ENCODE peak calls at places on chromosomes 1 and 21, in five cellular contexts. Y, I, P, J and H are unnamed samples.

GRCh38 chr1:1627842-1628655 is 3.9 kb upstream of the MMP23B start:
- DNase-seq in Y (no peak), I (no peak), P (no peak), J (peak), H (no peak)

GRCh38 chr1:7609311-7609994 is 161.6 kb upstream of the VAMP3 start:
- DNase-seq in Y (no peak), I (no peak), P (no peak), J (no peak), H (peak)

GRCh38 chr1:242055921-242056320 is 57.0 kb upstream of the MAP1LC3C start:
- DNase-seq in Y (peak), I (no peak), P (no peak), J (no peak), H (no peak)

GRCh38 chr1:202302166-202302565 is 39.6 kb downstream of the UBE2T start:
- DNase-seq in Y (no peak), I (no peak), P (no peak), J (no peak), H (no peak)

GRCh38 chr1:227788279-227789041 is 27.0 kb upstream of the PRSS38 start:
- DNase-seq in Y (peak), I (peak), P (no peak), J (peak), H (peak)

GRCh38 chr1:243246916-243247315 is 8.2 kb downstream of the CEP170 start:
- DNase-seq in Y (no peak), I (no peak), P (no peak), J (no peak), H (no peak)

GRCh38 chr1:234840843-234841242 is 230.9 kb upstream of the IRF2BP2 start:
- DNase-seq in Y (no peak), I (no peak), P (no peak), J (no peak), H (no peak)

GRCh38 chr1:46613661-46614603 is 2.7 kb downstream of the MOB3C start:
- DNase-seq in Y (peak), I (no peak), P (peak), J (peak), H (peak)

GRCh38 chr1:210715072-210715471 is 386.4 kb downstream of the HHAT start:
- DNase-seq in Y (no peak), I (no peak), P (no peak), J (no peak), H (no peak)

GRCh38 chr1:201506573-201507567 is at the start of gene CSRP1:
- DNase-seq in Y (peak), I (peak), P (peak), J (peak), H (no peak)

GRCh38 chr21:25350056-25350455 is 257.2 kb downstream of the MRPL39 start:
- DNase-seq in Y (no peak), I (peak), P (no peak), J (peak), H (peak)

GRCh38 chr1:153775432-153776311 is 465 bp downstream of the SLC27A3 start:
- DNase-seq in Y (peak), I (peak), P (peak), J (peak), H (peak)

GRCh38 chr1:87329756-87330200 is 1.1 kb downstream of the LMO4 start:
- DNase-seq in Y (no peak), I (no peak), P (no peak), J (no peak), H (no peak)

GRCh38 chr1:181133441-181133951 is 45.0 kb downstream of the IER5 start:
- DNase-seq in Y (no peak), I (no peak), P (no peak), J (no peak), H (peak)

GRCh38 chr21:38883142-38883541 is 77.4 kb downstream of the ETS2 start:
- DNase-seq in Y (no peak), I (no peak), P (no peak), J (no peak), H (no peak)

GRCh38 chr1:229191066-229191674 is 79.7 kb upstream of the RAB4A start:
- DNase-seq in Y (peak), I (no peak), P (no peak), J (no peak), H (no peak)

GRCh38 chr1:204445860-204446412 is 34.3 kb upstream of the PPP1R15B start:
- DNase-seq in Y (no peak), I (peak), P (no peak), J (peak), H (peak)

GRCh38 chr1:32372149-32372756 is 9.9 kb downstream of the TSSK3 start:
- DNase-seq in Y (no peak), I (no peak), P (no peak), J (no peak), H (no peak)

GRCh38 chr21:28899744-28900143 is 92.9 kb downstream of the LTN1 start:
- DNase-seq in Y (peak), I (no peak), P (no peak), J (no peak), H (no peak)

GRCh38 chr1:119286587-119287181 is 81.9 kb upstream of the HAO2 start:
- DNase-seq in Y (peak), I (peak), P (no peak), J (no peak), H (peak)

GRCh38 chr1:150150511-150151021 is 850 bp downstream of the PLEKHO1 start:
- DNase-seq in Y (peak), I (peak), P (peak), J (no peak), H (peak)

GRCh38 chr21:24428539-24429186 is 1178.6 kb downstream of the MRPL39 start:
- DNase-seq in Y (no peak), I (no peak), P (no peak), J (no peak), H (no peak)

GRCh38 chr1:11943619-11944018 is 9.1 kb downstream of the PLOD1 start:
- DNase-seq in Y (no peak), I (no peak), P (no peak), J (no peak), H (no peak)

GRCh38 chr1:58346076-58346435 is 200.5 kb downstream of the OMA1 start:
- DNase-seq in Y (no peak), I (no peak), P (no peak), J (no peak), H (no peak)

GRCh38 chr1:46128336-46128735 is 4.1 kb downstream of the PIK3R3 start:
- DNase-seq in Y (peak), I (no peak), P (no peak), J (no peak), H (no peak)

GRCh38 chr1:115976900-115977480 is 677 bp downstream of the SLC22A15 start:
- DNase-seq in Y (no peak), I (no peak), P (peak), J (no peak), H (no peak)

GRCh38 chr21:45992311-45993209 is 11.0 kb downstream of the COL6A1 start:
- DNase-seq in Y (no peak), I (peak), P (peak), J (peak), H (peak)

GRCh38 chr1:27257155-27257554 is 22.7 kb downstream of the WDTC1 start:
- DNase-seq in Y (no peak), I (no peak), P (no peak), J (no peak), H (no peak)

GRCh38 chr21:42021751-42022430 is 11.7 kb upstream of the ZBTB21 start:
- DNase-seq in Y (no peak), I (no peak), P (no peak), J (no peak), H (peak)

GRCh38 chr1:20380616-20381035 is 90.0 kb downstream of the VWA5B1 start:
- DNase-seq in Y (peak), I (no peak), P (no peak), J (no peak), H (no peak)

DNA sequence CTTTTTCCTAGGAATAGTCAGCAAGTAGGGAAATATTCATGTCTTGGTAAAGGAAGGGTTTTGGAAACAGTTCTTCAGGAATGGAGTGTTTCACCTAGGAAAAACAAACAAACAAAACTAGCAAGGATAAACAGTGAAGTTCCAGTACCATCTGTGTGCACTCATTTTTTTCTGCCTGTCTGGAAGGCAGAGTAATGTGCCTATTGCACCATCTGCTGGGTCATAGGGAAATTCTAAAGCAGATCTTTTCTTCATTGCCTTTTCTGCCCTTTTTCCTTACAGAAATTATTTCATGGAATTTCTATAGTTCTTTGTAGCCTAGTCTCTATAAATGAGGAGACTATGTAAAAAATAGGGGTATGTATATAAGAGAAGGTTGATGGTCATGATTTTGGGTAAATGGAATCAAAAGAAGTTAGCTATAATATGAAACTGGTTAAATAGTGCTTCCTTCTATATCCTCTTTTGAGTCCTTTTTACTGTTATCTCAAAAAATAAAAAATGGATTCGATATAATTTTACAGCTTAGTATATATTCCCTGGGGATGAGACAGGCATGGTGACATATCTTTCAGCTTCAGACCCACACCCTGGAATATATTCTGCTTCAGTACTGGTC is 3.4 kb upstream of the HRNR start:
- DNase-seq in Y (peak), I (no peak), P (no peak), J (no peak), H (no peak)
- TF ChIP-seq CTCF in Y (peak), I (no peak), P (peak), J (no peak), H (no peak)

GRCh38 chr1:71170925-71171324 is 90.1 kb upstream of the ZRANB2 start:
- DNase-seq in Y (no peak), I (no peak), P (no peak), J (no peak), H (no peak)
- TF ChIP-seq CTCF in Y (peak), I (no peak), P (no peak), J (no peak), H (no peak)

DNA sequence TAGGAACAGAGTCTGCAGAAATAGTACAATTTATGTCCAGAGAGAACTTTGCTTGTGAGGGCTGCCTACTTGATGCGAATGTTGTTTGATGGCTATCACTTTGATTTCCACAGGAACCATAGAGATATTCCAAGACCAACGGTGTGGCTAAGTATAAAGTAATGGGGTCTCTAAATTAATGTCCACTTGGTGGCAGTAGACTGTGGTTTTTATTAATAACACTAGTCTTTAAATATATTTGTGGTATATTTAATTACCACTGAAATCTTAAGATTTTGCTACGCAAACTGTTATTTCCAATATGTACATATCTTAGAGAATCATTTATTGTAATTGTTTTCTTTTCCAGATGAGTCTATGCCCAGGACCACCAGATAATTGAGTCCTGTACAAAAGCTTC is 647.9 kb downstream of the PLA2G4A start:
- DNase-seq in Y (no peak), I (no peak), P (no peak), J (no peak), H (no peak)
- TF ChIP-seq CTCF in Y (peak), I (peak), P (peak), J (peak), H (no peak)

GRCh38 chr1:247332901-247333361 is 1.3 kb upstream of the ZNF496 start:
- DNase-seq in Y (peak), I (no peak), P (no peak), J (peak), H (no peak)

GRCh38 chr1:247330548-247331171 is 1.0 kb downstream of the ZNF496 start:
- DNase-seq in Y (peak), I (no peak), P (no peak), J (no peak), H (no peak)

GRCh38 chr1:247331172-247331525 is 518 bp downstream of the ZNF496 start:
- DNase-seq in Y (peak), I (peak), P (peak), J (peak), H (peak)

GRCh38 chr1:247331526-247332214 is at the start of gene ZNF496:
- DNase-seq in Y (peak), I (peak), P (peak), J (peak), H (peak)

DNA sequence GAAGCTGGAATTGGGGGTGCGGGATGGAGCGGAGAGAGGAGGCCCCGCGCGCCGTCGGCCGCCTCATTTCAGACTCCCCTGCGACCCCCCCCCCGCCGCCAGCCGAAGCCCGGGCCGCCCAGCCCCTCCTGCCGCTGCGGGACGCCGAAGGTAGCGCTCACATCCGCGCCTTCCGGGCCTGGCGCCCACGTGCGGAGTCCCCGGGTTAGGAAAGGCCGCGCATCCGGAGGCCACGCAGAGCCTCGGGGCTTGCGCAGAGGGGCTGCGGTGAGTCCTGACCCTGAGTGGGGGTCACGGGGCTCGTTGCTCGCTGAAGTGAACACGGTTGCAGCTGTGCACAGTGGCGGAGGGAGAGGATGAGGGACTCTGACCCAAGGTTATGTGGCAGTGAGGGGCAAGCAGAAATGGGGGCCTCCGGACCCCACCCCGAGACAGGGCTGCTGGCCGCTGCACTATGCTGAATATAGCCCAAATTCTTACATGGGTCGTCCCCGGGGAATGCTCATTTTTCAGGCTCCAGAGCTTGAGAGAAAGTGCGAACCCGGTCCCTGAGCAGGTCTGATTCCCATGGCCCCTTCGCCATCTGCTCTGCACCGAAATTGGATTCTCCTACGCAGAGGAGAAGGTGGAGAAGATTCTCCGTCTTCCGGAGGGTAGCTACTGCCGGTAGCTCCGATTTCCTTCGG is 691 bp upstream of the ZNF496 start:
- DNase-seq in Y (peak), I (peak), P (peak), J (peak), H (peak)
- TF ChIP-seq CTCF in Y (no peak), I (no peak), P (no peak), J (no peak), H (no peak)

DNA sequence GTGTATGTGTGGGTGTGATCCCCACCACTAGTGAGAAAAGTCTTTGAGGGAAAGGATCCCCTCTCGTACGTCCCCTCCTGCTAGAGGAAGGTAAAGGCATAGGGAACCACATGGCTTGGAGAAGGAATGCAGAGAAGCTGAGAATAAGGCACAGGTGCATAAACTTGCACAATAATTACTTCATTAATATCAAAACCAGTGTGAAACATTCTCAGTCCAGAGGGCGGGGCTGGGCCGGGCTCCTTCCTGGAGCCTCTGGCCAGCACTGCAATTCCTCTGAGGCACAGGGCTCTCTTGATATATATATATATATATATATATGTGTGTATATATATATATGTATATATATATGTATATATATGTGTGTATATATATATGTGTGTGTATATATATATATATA is 162.6 kb downstream of the TSEN15 start:
- DNase-seq in Y (no peak), I (no peak), P (no peak), J (no peak), H (no peak)
- TF ChIP-seq CTCF in Y (no peak), I (no peak), P (no peak), J (no peak), H (no peak)

GRCh38 chr1:24973315-24973714 is 43.2 kb upstream of the RUNX3 start:
- DNase-seq in Y (no peak), I (no peak), P (no peak), J (no peak), H (no peak)
- TF ChIP-seq CTCF in Y (no peak), I (no peak), P (no peak), J (no peak), H (no peak)

DNA sequence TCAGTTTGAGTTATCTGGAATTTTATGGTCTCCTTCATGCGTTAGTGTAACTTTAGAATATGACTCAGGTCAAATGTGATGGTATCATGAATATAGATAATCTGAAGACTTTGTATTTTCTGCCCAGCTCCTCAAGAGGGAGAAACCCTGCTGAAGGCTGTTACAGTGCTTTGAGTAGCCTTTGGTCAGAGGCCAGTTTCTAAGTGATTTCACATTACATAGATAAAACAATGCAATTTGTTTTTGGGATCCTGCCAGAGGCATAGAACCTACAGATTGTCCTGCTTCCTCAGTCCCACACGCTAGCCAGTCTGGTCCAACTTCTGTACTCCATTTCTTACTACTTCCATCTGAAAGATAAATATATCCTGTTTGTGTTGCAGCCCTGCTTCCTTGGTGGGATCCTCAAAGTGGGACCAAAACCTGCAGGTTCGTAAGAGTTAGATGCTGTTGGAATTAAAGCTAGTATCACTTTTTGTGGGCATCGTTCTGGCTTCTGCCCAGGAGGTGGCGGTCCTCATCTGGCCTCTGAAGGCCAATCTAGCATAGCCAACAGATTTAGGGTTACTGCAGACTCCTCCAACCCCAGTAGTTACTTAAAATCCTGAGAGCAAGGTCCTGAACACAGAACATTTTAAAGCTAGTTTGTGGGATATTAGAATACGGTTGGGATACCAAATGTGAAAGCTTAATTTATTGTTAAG is 645.8 kb upstream of the USP24 start:
- DNase-seq in Y (no peak), I (no peak), P (no peak), J (no peak), H (no peak)
- TF ChIP-seq CTCF in Y (no peak), I (no peak), P (no peak), J (no peak), H (no peak)